ENCODE peak calls at places on chromosomes 11 and 22, in five cellular contexts. One of them, this sample, is unnamed.
A peak's percentile ranks its signal among the peaks of the same experiment; 100 is the strongest.

GRCh38 chr11:13776134-13776815 is 107.8 kb downstream of the FAR1 start:
- DNase-seq in MM.1S: peak; percentile 31
- DNase-seq in OCI-LY7: peak; percentile 87
- DNase-seq in neural progenitor cell: peak; percentile 40
- DNase-seq in HCT116: peak; percentile 15
- DNase-seq in this sample: peak; percentile 64

GRCh38 chr11:69018924-69019323 is 5.9 kb upstream of the MRGPRF start:
- DNase-seq in HCT116: no peak
- DNase-seq in neural progenitor cell: no peak
- DNase-seq in OCI-LY7: no peak
- DNase-seq in MM.1S: no peak
- DNase-seq in this sample: no peak

GRCh38 chr22:46377566-46378498 is 42.3 kb downstream of the TRMU start:
- DNase-seq in OCI-LY7: no peak
- DNase-seq in HCT116: peak; percentile 66
- DNase-seq in neural progenitor cell: peak; percentile 96
- DNase-seq in MM.1S: no peak
- DNase-seq in this sample: peak; percentile 79

GRCh38 chr22:46578824-46579561 is 41.2 kb upstream of the GRAMD4 start:
- DNase-seq in HCT116: no peak
- DNase-seq in OCI-LY7: no peak
- DNase-seq in neural progenitor cell: peak; percentile 37
- DNase-seq in MM.1S: no peak
- DNase-seq in this sample: no peak

GRCh38 chr22:45262931-45263789 is 21.6 kb upstream of the UPK3A start:
- DNase-seq in MM.1S: peak; percentile 51
- DNase-seq in neural progenitor cell: no peak
- DNase-seq in OCI-LY7: peak; percentile 96
- DNase-seq in HCT116: no peak
- DNase-seq in this sample: no peak

GRCh38 chr22:27782065-27782464 is 19.5 kb downstream of the MN1 start:
- DNase-seq in HCT116: no peak
- DNase-seq in neural progenitor cell: no peak
- DNase-seq in OCI-LY7: no peak
- DNase-seq in MM.1S: no peak
- DNase-seq in this sample: no peak

GRCh38 chr11:10573556-10573955 is 5.1 kb upstream of the LYVE1 start:
- DNase-seq in MM.1S: no peak
- DNase-seq in HCT116: no peak
- DNase-seq in neural progenitor cell: no peak
- DNase-seq in OCI-LY7: no peak
- DNase-seq in this sample: no peak

GRCh38 chr11:67194096-67194495 is 72.2 kb upstream of the GRK2 start:
- DNase-seq in MM.1S: no peak
- DNase-seq in HCT116: no peak
- DNase-seq in OCI-LY7: no peak
- DNase-seq in neural progenitor cell: no peak
- DNase-seq in this sample: no peak

GRCh38 chr22:49866134-49866533 is 12.5 kb downstream of the ZBED4 start:
- DNase-seq in neural progenitor cell: no peak
- DNase-seq in HCT116: no peak
- DNase-seq in OCI-LY7: no peak
- DNase-seq in MM.1S: no peak
- DNase-seq in this sample: no peak

GRCh38 chr11:62882428-62882742 is 1.7 kb downstream of the SLC3A2 start:
- DNase-seq in MM.1S: no peak
- DNase-seq in neural progenitor cell: no peak
- DNase-seq in HCT116: no peak
- DNase-seq in OCI-LY7: no peak
- DNase-seq in this sample: no peak

GRCh38 chr11:62883677-62884076 is 3.0 kb downstream of the SLC3A2 start:
- DNase-seq in HCT116: no peak
- DNase-seq in OCI-LY7: no peak
- DNase-seq in MM.1S: no peak
- DNase-seq in neural progenitor cell: no peak
- DNase-seq in this sample: no peak

GRCh38 chr11:62880803-62881578 is at the start of gene SLC3A2:
- DNase-seq in OCI-LY7: peak; percentile 89
- DNase-seq in MM.1S: peak; percentile 93
- DNase-seq in neural progenitor cell: peak; percentile 93
- DNase-seq in HCT116: peak; percentile 68
- DNase-seq in this sample: peak; percentile 93

GRCh38 chr11:62881579-62882427 is 1.1 kb downstream of the SLC3A2 start:
- DNase-seq in OCI-LY7: peak; percentile 93
- DNase-seq in MM.1S: peak; percentile 93
- DNase-seq in neural progenitor cell: peak; percentile 92
- DNase-seq in HCT116: peak; percentile 90
- DNase-seq in this sample: peak; percentile 98

GRCh38 chr11:62882811-62883496 is 2.3 kb downstream of the SLC3A2 start:
- DNase-seq in neural progenitor cell: no peak
- DNase-seq in HCT116: no peak
- DNase-seq in MM.1S: no peak
- DNase-seq in OCI-LY7: no peak
- DNase-seq in this sample: no peak
- H3K4me1 ChIP-seq in neural progenitor cell: peaks cover 29% of the 10 kb centered on the region
- H3K4me1 ChIP-seq in HCT116: peaks cover 82% of the 10 kb centered on the region
- H3K4me1 ChIP-seq in MM.1S: peaks cover 21% of the 10 kb centered on the region
- H3K4me1 ChIP-seq in OCI-LY7: peaks cover 28% of the 10 kb centered on the region
- H3K4me1 ChIP-seq in this sample: peaks cover 38% of the 10 kb centered on the region

GRCh38 chr11:92284107-92284506 is 59.5 kb downstream of the FAT3 start:
- DNase-seq in MM.1S: no peak
- DNase-seq in OCI-LY7: no peak
- DNase-seq in HCT116: no peak
- DNase-seq in neural progenitor cell: no peak
- DNase-seq in this sample: no peak
- TF ChIP-seq EZH2phosphoT487 in MM.1S: no peak
- TF ChIP-seq EZH2phosphoT487 in OCI-LY7: no peak
- TF ChIP-seq EZH2phosphoT487 in HCT116: no peak
- TF ChIP-seq EZH2phosphoT487 in neural progenitor cell: no peak
- TF ChIP-seq EZH2phosphoT487 in this sample: no peak

GRCh38 chr11:16856022-16856471 is 117.6 kb downstream of the C11orf58 start:
- DNase-seq in OCI-LY7: no peak
- DNase-seq in HCT116: no peak
- DNase-seq in neural progenitor cell: no peak
- DNase-seq in MM.1S: no peak
- DNase-seq in this sample: no peak

GRCh38 chr11:16857186-16857585 is 118.7 kb downstream of the C11orf58 start:
- DNase-seq in neural progenitor cell: no peak
- DNase-seq in MM.1S: no peak
- DNase-seq in HCT116: no peak
- DNase-seq in OCI-LY7: no peak
- DNase-seq in this sample: no peak

GRCh38 chr11:16853859-16854258 is 115.4 kb downstream of the C11orf58 start:
- DNase-seq in neural progenitor cell: no peak
- DNase-seq in OCI-LY7: no peak
- DNase-seq in HCT116: no peak
- DNase-seq in MM.1S: no peak
- DNase-seq in this sample: no peak

DNA sequence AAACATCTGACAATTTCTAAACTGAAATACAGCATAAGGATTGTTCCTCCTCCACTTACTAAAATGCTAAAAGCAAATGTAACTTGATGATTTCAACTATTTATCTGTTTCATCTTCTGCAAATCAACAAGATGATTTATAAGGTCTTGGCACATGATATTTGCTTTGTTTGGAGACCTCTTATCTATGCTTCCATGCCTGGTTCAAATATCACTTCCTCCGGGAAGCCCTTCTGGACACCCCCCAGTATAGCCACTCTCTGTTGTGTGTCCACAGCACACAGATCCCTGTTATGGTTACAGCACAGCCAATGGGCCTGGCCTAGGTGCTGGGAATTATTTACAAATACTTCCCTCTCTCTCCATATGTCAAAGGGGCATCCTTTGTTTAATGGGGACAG is 114.8 kb downstream of the C11orf58 start:
- DNase-seq in OCI-LY7: no peak
- DNase-seq in MM.1S: no peak
- DNase-seq in neural progenitor cell: no peak
- DNase-seq in HCT116: no peak
- DNase-seq in this sample: no peak
- H3K4me1 ChIP-seq in OCI-LY7: no peaks in the 10 kb centered on the region
- H3K4me1 ChIP-seq in MM.1S: no peaks in the 10 kb centered on the region
- H3K4me1 ChIP-seq in neural progenitor cell: peaks cover 5% of the 10 kb centered on the region
- H3K4me1 ChIP-seq in HCT116: no peaks in the 10 kb centered on the region
- H3K4me1 ChIP-seq in this sample: no peaks in the 10 kb centered on the region

GRCh38 chr11:29343465-29344333 is 673.1 kb downstream of the KCNA4 start:
- DNase-seq in neural progenitor cell: peak; percentile 73
- DNase-seq in MM.1S: peak; percentile 52
- DNase-seq in OCI-LY7: peak; percentile 58
- DNase-seq in HCT116: peak; percentile 60
- DNase-seq in this sample: peak; percentile 76
- TF ChIP-seq EZH2phosphoT487 in neural progenitor cell: no peak
- TF ChIP-seq EZH2phosphoT487 in MM.1S: no peak
- TF ChIP-seq EZH2phosphoT487 in OCI-LY7: no peak
- TF ChIP-seq EZH2phosphoT487 in HCT116: no peak
- TF ChIP-seq EZH2phosphoT487 in this sample: no peak

DNA sequence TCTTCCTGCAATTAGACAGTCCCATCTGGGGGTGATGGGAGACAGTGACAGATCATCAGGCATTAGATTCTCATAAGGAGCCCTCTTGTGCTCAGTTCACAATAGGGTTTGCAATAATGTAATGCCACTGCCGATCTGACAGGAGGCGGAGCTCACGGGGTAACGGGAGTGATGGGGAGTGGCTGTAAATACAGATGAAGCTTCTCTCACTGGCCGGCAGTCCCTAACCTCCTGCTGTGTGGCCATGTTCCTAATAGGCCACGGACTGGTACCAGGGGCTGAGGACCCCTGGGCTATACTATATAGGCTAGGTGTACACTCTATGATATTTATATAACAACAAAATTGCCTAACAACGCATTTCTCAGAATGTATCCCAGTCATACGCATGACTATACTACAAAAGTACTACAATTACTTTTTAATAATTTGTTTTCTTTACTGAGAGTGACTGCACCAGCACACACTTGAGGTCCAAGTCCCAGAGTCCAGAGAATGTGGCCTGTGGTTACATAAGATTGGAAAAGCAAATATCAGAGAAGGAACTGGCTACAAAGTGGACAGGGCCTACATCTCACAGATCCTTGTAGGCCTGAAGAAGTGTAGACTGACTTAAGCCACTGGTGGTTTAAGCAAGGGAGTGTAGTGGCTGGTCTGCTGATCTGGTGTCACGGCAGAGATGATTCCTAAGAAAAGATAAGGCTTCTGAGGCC is 200.0 kb downstream of the LARGE1 start:
- DNase-seq in HCT116: no peak
- DNase-seq in MM.1S: no peak
- DNase-seq in neural progenitor cell: no peak
- DNase-seq in OCI-LY7: no peak
- DNase-seq in this sample: no peak
- H3K4me1 ChIP-seq in HCT116: no peaks in the 10 kb centered on the region
- H3K4me1 ChIP-seq in MM.1S: no peaks in the 10 kb centered on the region
- H3K4me1 ChIP-seq in neural progenitor cell: peaks cover 19% of the 10 kb centered on the region
- H3K4me1 ChIP-seq in OCI-LY7: peaks cover 4% of the 10 kb centered on the region
- H3K4me1 ChIP-seq in this sample: no peaks in the 10 kb centered on the region

This sample was measured in PC-3.